ENCODE peak calls at places on chromosome 13, in five cellular contexts. A is coronary artery, G is psoas muscle, U is cardiac muscle cell, Y is tibial nerve. Z is an unnamed sample.

GRCh38 chr13:67769063-67769986 is 539.2 kb upstream of the PCDH9 start:
- DNase-seq in G (no peak), U (no peak), A (no peak), Y (no peak), Z (no peak)

GRCh38 chr13:100365678-100366077 is 222.9 kb downstream of the GGACT start:
- DNase-seq in A (no peak), G (no peak), U (no peak), Y (no peak), Z (no peak)

GRCh38 chr13:56314755-56315154 is 826.0 kb upstream of the PRR20A start:
- DNase-seq in U (no peak), A (no peak), G (no peak), Y (no peak), Z (no peak)

GRCh38 chr13:101473458-101473857 is 21.0 kb downstream of the ITGBL1 start:
- DNase-seq in Y (no peak), U (peak; percentile 67), G (no peak), A (no peak), Z (no peak)

GRCh38 chr13:90630716-90631115 is 716.8 kb upstream of the MIR17HG start:
- DNase-seq in U (no peak), G (no peak), Y (no peak), A (no peak), Z (no peak)

GRCh38 chr13:113297370-113297871 is 382 bp downstream of the LAMP1 start:
- DNase-seq in Y (no peak), G (no peak), A (peak; percentile 79), U (no peak), Z (peak; percentile 31)

GRCh38 chr13:88601949-88602348 is 930.8 kb downstream of the SLITRK5 start:
- DNase-seq in Y (no peak), G (no peak), U (no peak), A (no peak), Z (no peak)

GRCh38 chr13:47901451-47901850 is 99.6 kb downstream of the SUCLA2 start:
- DNase-seq in Y (no peak), U (peak; percentile 42), A (no peak), G (no peak), Z (no peak)

GRCh38 chr13:52128714-52129700 is at the start of gene NEK5:
- DNase-seq in A (peak; percentile 75), U (peak; percentile 59), G (peak; percentile 59), Y (no peak), Z (no peak)

GRCh38 chr13:84873951-84874350 is 925.3 kb downstream of the SLITRK6 start:
- DNase-seq in A (no peak), Y (no peak), G (no peak), U (no peak), Z (no peak)

GRCh38 chr13:59472134-59472533 is 691.6 kb downstream of the DIAPH3 start:
- DNase-seq in U (peak; percentile 41), Y (no peak), A (no peak), G (no peak), Z (no peak)

GRCh38 chr13:77544365-77544764 is 8.9 kb downstream of the SCEL start:
- DNase-seq in G (peak; percentile 58), U (peak; percentile 85), Y (peak; percentile 25), A (no peak), Z (no peak)

GRCh38 chr13:21022694-21023325 is 38.6 kb downstream of the LATS2 start:
- DNase-seq in A (no peak), G (no peak), Y (no peak), U (no peak), Z (no peak)

GRCh38 chr13:48501705-48502104 is 31.2 kb downstream of the RCBTB2 start:
- DNase-seq in U (no peak), Y (no peak), G (no peak), A (no peak), Z (peak; percentile 60)

GRCh38 chr13:93724187-93724586 is 497.6 kb downstream of the GPC6 start:
- DNase-seq in A (no peak), U (no peak), G (no peak), Y (no peak), Z (no peak)

GRCh38 chr13:73090116-73090811 is 31.5 kb downstream of the KLF5 start:
- DNase-seq in U (peak; percentile 64), A (no peak), Y (no peak), G (no peak), Z (no peak)

GRCh38 chr13:39864221-39864620 is 208.8 kb downstream of the COG6 start:
- DNase-seq in U (no peak), G (no peak), A (no peak), Y (no peak), Z (no peak)

GRCh38 chr13:27654816-27655215 is 33.1 kb downstream of the POLR1D start:
- DNase-seq in U (no peak), A (no peak), Y (no peak), G (no peak), Z (no peak)

GRCh38 chr13:75101997-75102720 is 379.8 kb downstream of the TBC1D4 start:
- DNase-seq in G (no peak), A (no peak), U (peak; percentile 14), Y (no peak), Z (no peak)

GRCh38 chr13:113135281-113135760 is 12.7 kb downstream of the F10 start:
- DNase-seq in Y (no peak), A (peak; percentile 8), U (no peak), G (no peak), Z (no peak)

GRCh38 chr13:99356216-99357089 is 49.3 kb upstream of the GPR183 start:
- DNase-seq in Y (no peak), A (no peak), U (peak; percentile 87), G (no peak), Z (no peak)

GRCh38 chr13:28100149-28101121 is at the start of gene FLT3:
- DNase-seq in A (no peak), G (no peak), Y (no peak), U (peak; percentile 35), Z (no peak)

GRCh38 chr13:100547805-100548204 is 40.8 kb downstream of the GGACT start:
- DNase-seq in U (no peak), A (peak; percentile 54), Y (no peak), G (no peak), Z (no peak)

GRCh38 chr13:41244555-41244954 is 18.8 kb downstream of the MTRF1 start:
- DNase-seq in A (no peak), U (peak; percentile 5), Y (no peak), G (no peak), Z (no peak)

GRCh38 chr13:49026851-49027250 is 51.1 kb downstream of the FNDC3A start:
- DNase-seq in Y (no peak), G (no peak), U (no peak), A (no peak), Z (no peak)

GRCh38 chr13:110904748-110905147 is 10.1 kb downstream of the ANKRD10 start:
- DNase-seq in A (no peak), U (no peak), Y (no peak), G (no peak), Z (no peak)

GRCh38 chr13:62320129-62320724 is 904.6 kb upstream of the PCDH20 start:
- DNase-seq in G (no peak), Y (no peak), U (peak; percentile 66), A (no peak), Z (peak; percentile 24)
- TF ChIP-seq CTCF in G (peak; percentile 41), Y (peak; percentile 44), U (peak; percentile 44), A (no peak), Z (peak; percentile 33)

DNA sequence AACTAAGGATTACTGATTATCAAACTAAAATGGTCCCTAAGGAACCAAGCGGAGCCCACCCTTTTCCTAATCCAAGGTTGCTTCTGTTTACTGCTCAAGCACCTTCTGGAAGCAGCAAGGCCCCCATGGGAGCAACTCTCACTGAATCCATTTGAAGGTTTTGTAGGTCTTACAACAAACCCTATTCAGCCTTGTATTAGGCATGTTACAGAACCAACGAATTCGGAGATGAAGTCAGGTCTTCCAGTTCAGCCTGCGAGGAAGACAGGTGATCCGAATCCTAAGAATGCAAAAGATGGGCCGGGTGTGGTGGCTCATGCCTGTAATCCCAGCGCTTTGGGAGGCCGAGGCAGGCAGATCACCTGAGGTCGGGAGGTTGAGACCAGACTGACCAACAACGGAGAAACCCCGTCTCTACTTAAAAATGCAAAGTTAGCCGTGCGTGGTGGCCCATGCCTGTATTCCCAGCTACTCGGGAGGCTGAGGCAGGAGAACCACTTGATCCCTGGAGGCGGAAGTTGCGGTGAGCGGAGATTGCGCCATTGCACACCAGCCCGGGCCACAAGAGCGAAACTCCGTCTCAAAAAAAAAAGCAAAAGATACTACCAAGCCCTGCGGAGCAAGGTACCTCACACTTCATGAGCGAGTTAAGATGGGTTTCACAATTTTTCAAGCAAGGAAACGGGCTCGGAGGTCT is 744 bp downstream of the ZAR1L start:
- DNase-seq in A (no peak), U (no peak), G (peak; percentile 34), Y (peak; percentile 23), Z (no peak)
- H3K4me3 ChIP-seq in A (peak overlapping the region; percentile 88), U (no peak overlapping the region), G (peak overlapping the region; percentile 73), Y (peak overlapping the region; percentile 75), Z (peak overlapping the region; percentile 85)

GRCh38 chr13:43911871-43912270 is 32.2 kb downstream of the LACC1 start:
- DNase-seq in Y (no peak), A (no peak), G (no peak), U (no peak), Z (no peak)

GRCh38 chr13:43911283-43911682 is 31.6 kb downstream of the LACC1 start:
- DNase-seq in Y (no peak), A (no peak), G (no peak), U (no peak), Z (no peak)

GRCh38 chr13:43905435-43906031 is 25.8 kb downstream of the LACC1 start:
- DNase-seq in U (peak; percentile 79), G (no peak), A (no peak), Y (no peak), Z (peak; percentile 12)

DNA sequence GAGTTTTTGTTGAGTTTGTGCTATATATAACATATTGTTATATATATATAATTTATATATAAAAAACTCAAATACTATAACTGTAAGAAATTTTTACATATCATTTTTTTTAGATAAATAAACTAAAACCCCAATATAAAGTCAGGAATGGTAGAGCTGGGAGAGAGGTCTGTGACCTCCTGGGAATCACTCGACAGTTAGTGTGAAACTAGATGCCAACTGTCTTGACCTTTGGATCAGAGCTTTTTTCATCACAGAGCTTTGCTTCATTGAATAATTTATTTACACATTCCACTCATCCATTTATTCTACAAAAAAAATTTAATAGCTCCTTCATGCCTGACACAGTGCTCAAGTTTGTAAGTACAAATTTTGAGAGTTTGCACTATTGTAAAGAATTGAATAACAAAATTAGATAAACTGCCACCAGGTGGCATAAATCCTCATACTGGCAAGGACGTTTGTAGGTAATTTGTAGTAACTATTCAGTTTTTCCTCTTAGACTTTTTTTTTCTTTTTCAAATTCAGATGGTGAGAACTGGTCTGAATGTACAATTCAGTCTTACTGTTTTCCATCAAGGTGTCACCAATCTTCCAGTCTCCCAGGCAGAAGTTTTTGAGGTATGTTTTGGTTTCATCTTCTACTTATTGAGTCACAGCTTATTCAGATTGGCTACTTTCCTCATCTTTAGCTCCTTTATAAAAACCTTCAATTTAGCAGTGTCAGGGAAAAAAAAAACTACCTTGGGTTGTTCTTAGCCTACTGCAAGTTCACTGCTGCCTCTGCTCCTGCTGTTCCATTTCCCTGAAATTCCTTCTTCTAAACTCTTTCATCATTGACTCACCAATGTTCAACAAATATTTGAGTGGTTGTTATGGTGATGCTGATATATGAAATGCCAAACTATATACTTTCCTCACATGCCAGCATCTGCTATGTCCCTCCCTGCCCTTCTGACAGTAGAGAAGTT is 28.7 kb downstream of the LACC1 start:
- DNase-seq in A (no peak), Y (no peak), U (peak; percentile 77), G (no peak), Z (no peak)
- TF ChIP-seq CTCF in A (peak; percentile 47), Y (peak; percentile 51), U (peak; percentile 47), G (peak; percentile 71), Z (peak; percentile 32)

DNA sequence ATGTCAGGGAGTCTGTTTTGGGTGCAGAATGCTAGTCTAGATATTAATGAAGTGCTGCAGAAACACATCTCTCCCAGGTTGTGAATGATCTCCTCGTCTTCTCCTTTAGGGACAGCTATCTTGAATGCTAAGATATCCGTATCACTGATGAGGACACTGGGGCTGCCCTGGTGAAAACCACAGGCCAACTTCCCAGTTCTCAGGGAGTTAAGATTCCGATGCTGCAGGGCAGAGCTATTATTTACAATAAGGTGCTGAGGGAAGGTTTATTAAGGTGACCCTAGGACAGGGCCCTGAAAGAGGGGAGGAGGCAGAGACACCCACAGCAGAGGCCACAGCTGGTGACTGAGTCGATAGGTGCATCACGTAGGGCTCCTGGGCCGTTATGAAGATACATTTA is 66.1 kb downstream of the TNFRSF19 start:
- DNase-seq in Y (no peak), U (no peak), A (no peak), G (no peak), Z (no peak)
- H3K4me3 ChIP-seq in Y (no peak overlapping the region), U (no peak overlapping the region), A (no peak overlapping the region), G (no peak overlapping the region), Z (no peak overlapping the region)